ENCODE peak calls at places on chromosome 14, in four cellular contexts. One of them, this sample, is unnamed.
A peak's percentile ranks its signal among the peaks of the same experiment; 100 is the strongest.

GRCh38 chr14:51219473-51220448 is 20.3 kb upstream of the TMX1 start:
- DNase-seq in stimulated activated CD4-positive, alpha-beta T cell treated with anti-CD3 and anti-CD28 coated beads, Interleukin-15, amount 100 ng/mL, for 1 hour: no peak
- DNase-seq in iPS-NIHi11: no peak
- DNase-seq in stimulated activated CD8-positive, alpha-beta memory T cell treated with anti-CD3 and anti-CD28 coated beads, Interleukin-7, amount 100 ng/mL, for 24 hours: no peak
- DNase-seq in this sample: no peak

GRCh38 chr14:77653473-77653872 is 37.0 kb upstream of the SPTLC2 start:
- DNase-seq in iPS-NIHi11: peak; percentile 57
- DNase-seq in stimulated activated CD4-positive, alpha-beta T cell treated with anti-CD3 and anti-CD28 coated beads, Interleukin-15, amount 100 ng/mL, for 1 hour: no peak
- DNase-seq in stimulated activated CD8-positive, alpha-beta memory T cell treated with anti-CD3 and anti-CD28 coated beads, Interleukin-7, amount 100 ng/mL, for 24 hours: no peak
- DNase-seq in this sample: no peak

GRCh38 chr14:97074860-97075259 is 277.7 kb downstream of the VRK1 start:
- DNase-seq in stimulated activated CD8-positive, alpha-beta memory T cell treated with anti-CD3 and anti-CD28 coated beads, Interleukin-7, amount 100 ng/mL, for 24 hours: no peak
- DNase-seq in stimulated activated CD4-positive, alpha-beta T cell treated with anti-CD3 and anti-CD28 coated beads, Interleukin-15, amount 100 ng/mL, for 1 hour: no peak
- DNase-seq in iPS-NIHi11: no peak
- DNase-seq in this sample: no peak

GRCh38 chr14:104795781-104796681 is 483 bp upstream of the AKT1 start:
- DNase-seq in stimulated activated CD4-positive, alpha-beta T cell treated with anti-CD3 and anti-CD28 coated beads, Interleukin-15, amount 100 ng/mL, for 1 hour: peak; percentile 57
- DNase-seq in stimulated activated CD8-positive, alpha-beta memory T cell treated with anti-CD3 and anti-CD28 coated beads, Interleukin-7, amount 100 ng/mL, for 24 hours: no peak
- DNase-seq in iPS-NIHi11: peak; percentile 88
- DNase-seq in this sample: no peak

GRCh38 chr14:74401504-74402241 is 24.3 kb downstream of the SYNDIG1L start:
- DNase-seq in stimulated activated CD8-positive, alpha-beta memory T cell treated with anti-CD3 and anti-CD28 coated beads, Interleukin-7, amount 100 ng/mL, for 24 hours: peak; percentile 18
- DNase-seq in iPS-NIHi11: peak; percentile 68
- DNase-seq in stimulated activated CD4-positive, alpha-beta T cell treated with anti-CD3 and anti-CD28 coated beads, Interleukin-15, amount 100 ng/mL, for 1 hour: peak; percentile 37
- DNase-seq in this sample: peak; percentile 73

GRCh38 chr14:72434856-72435255 is 459.0 kb downstream of the DPF3 start:
- DNase-seq in iPS-NIHi11: no peak
- DNase-seq in stimulated activated CD8-positive, alpha-beta memory T cell treated with anti-CD3 and anti-CD28 coated beads, Interleukin-7, amount 100 ng/mL, for 24 hours: no peak
- DNase-seq in stimulated activated CD4-positive, alpha-beta T cell treated with anti-CD3 and anti-CD28 coated beads, Interleukin-15, amount 100 ng/mL, for 1 hour: no peak
- DNase-seq in this sample: no peak

GRCh38 chr14:45891417-45892080 is 638.5 kb upstream of the MIS18BP1 start:
- DNase-seq in stimulated activated CD8-positive, alpha-beta memory T cell treated with anti-CD3 and anti-CD28 coated beads, Interleukin-7, amount 100 ng/mL, for 24 hours: no peak
- DNase-seq in stimulated activated CD4-positive, alpha-beta T cell treated with anti-CD3 and anti-CD28 coated beads, Interleukin-15, amount 100 ng/mL, for 1 hour: no peak
- DNase-seq in iPS-NIHi11: peak; percentile 50
- DNase-seq in this sample: no peak

GRCh38 chr14:55599250-55599879 is 19.4 kb downstream of the KTN1 start:
- DNase-seq in stimulated activated CD8-positive, alpha-beta memory T cell treated with anti-CD3 and anti-CD28 coated beads, Interleukin-7, amount 100 ng/mL, for 24 hours: no peak
- DNase-seq in stimulated activated CD4-positive, alpha-beta T cell treated with anti-CD3 and anti-CD28 coated beads, Interleukin-15, amount 100 ng/mL, for 1 hour: no peak
- DNase-seq in iPS-NIHi11: no peak
- DNase-seq in this sample: no peak

GRCh38 chr14:43503508-43503907 is 1003.6 kb downstream of the FSCB start:
- DNase-seq in iPS-NIHi11: no peak
- DNase-seq in stimulated activated CD8-positive, alpha-beta memory T cell treated with anti-CD3 and anti-CD28 coated beads, Interleukin-7, amount 100 ng/mL, for 24 hours: no peak
- DNase-seq in stimulated activated CD4-positive, alpha-beta T cell treated with anti-CD3 and anti-CD28 coated beads, Interleukin-15, amount 100 ng/mL, for 1 hour: no peak
- DNase-seq in this sample: no peak

GRCh38 chr14:31881531-31882310 is 195.4 kb upstream of the ARHGAP5 start:
- DNase-seq in iPS-NIHi11: no peak
- DNase-seq in stimulated activated CD4-positive, alpha-beta T cell treated with anti-CD3 and anti-CD28 coated beads, Interleukin-15, amount 100 ng/mL, for 1 hour: no peak
- DNase-seq in stimulated activated CD8-positive, alpha-beta memory T cell treated with anti-CD3 and anti-CD28 coated beads, Interleukin-7, amount 100 ng/mL, for 24 hours: no peak
- DNase-seq in this sample: no peak

GRCh38 chr14:87632796-87633195 is 360.2 kb downstream of the GALC start:
- DNase-seq in iPS-NIHi11: no peak
- DNase-seq in stimulated activated CD8-positive, alpha-beta memory T cell treated with anti-CD3 and anti-CD28 coated beads, Interleukin-7, amount 100 ng/mL, for 24 hours: no peak
- DNase-seq in stimulated activated CD4-positive, alpha-beta T cell treated with anti-CD3 and anti-CD28 coated beads, Interleukin-15, amount 100 ng/mL, for 1 hour: no peak
- DNase-seq in this sample: no peak

GRCh38 chr14:92719890-92720323 is 28.5 kb downstream of the LGMN start:
- DNase-seq in stimulated activated CD4-positive, alpha-beta T cell treated with anti-CD3 and anti-CD28 coated beads, Interleukin-15, amount 100 ng/mL, for 1 hour: no peak
- DNase-seq in stimulated activated CD8-positive, alpha-beta memory T cell treated with anti-CD3 and anti-CD28 coated beads, Interleukin-7, amount 100 ng/mL, for 24 hours: no peak
- DNase-seq in iPS-NIHi11: no peak
- DNase-seq in this sample: no peak

GRCh38 chr14:23485311-23485710 is 15.8 kb downstream of the NGDN start:
- DNase-seq in stimulated activated CD4-positive, alpha-beta T cell treated with anti-CD3 and anti-CD28 coated beads, Interleukin-15, amount 100 ng/mL, for 1 hour: no peak
- DNase-seq in stimulated activated CD8-positive, alpha-beta memory T cell treated with anti-CD3 and anti-CD28 coated beads, Interleukin-7, amount 100 ng/mL, for 24 hours: no peak
- DNase-seq in iPS-NIHi11: no peak
- DNase-seq in this sample: no peak

GRCh38 chr14:80959448-80960006 is 4.1 kb downstream of the TSHR start:
- DNase-seq in iPS-NIHi11: no peak
- DNase-seq in stimulated activated CD4-positive, alpha-beta T cell treated with anti-CD3 and anti-CD28 coated beads, Interleukin-15, amount 100 ng/mL, for 1 hour: no peak
- DNase-seq in stimulated activated CD8-positive, alpha-beta memory T cell treated with anti-CD3 and anti-CD28 coated beads, Interleukin-7, amount 100 ng/mL, for 24 hours: no peak
- DNase-seq in this sample: peak; percentile 54

GRCh38 chr14:36339817-36340216 is 19.4 kb upstream of the MBIP start:
- DNase-seq in stimulated activated CD4-positive, alpha-beta T cell treated with anti-CD3 and anti-CD28 coated beads, Interleukin-15, amount 100 ng/mL, for 1 hour: no peak
- DNase-seq in iPS-NIHi11: no peak
- DNase-seq in stimulated activated CD8-positive, alpha-beta memory T cell treated with anti-CD3 and anti-CD28 coated beads, Interleukin-7, amount 100 ng/mL, for 24 hours: no peak
- DNase-seq in this sample: no peak

GRCh38 chr14:56199095-56199975 is 81.1 kb downstream of the PELI2 start:
- DNase-seq in iPS-NIHi11: no peak
- DNase-seq in stimulated activated CD8-positive, alpha-beta memory T cell treated with anti-CD3 and anti-CD28 coated beads, Interleukin-7, amount 100 ng/mL, for 24 hours: no peak
- DNase-seq in stimulated activated CD4-positive, alpha-beta T cell treated with anti-CD3 and anti-CD28 coated beads, Interleukin-15, amount 100 ng/mL, for 1 hour: no peak
- DNase-seq in this sample: no peak

GRCh38 chr14:29035129-29035528 is 268.5 kb downstream of the FOXG1 start:
- DNase-seq in iPS-NIHi11: no peak
- DNase-seq in stimulated activated CD4-positive, alpha-beta T cell treated with anti-CD3 and anti-CD28 coated beads, Interleukin-15, amount 100 ng/mL, for 1 hour: no peak
- DNase-seq in stimulated activated CD8-positive, alpha-beta memory T cell treated with anti-CD3 and anti-CD28 coated beads, Interleukin-7, amount 100 ng/mL, for 24 hours: no peak
- DNase-seq in this sample: no peak

GRCh38 chr14:63524537-63525155 is 18.5 kb downstream of the PPP2R5E start:
- DNase-seq in iPS-NIHi11: no peak
- DNase-seq in stimulated activated CD4-positive, alpha-beta T cell treated with anti-CD3 and anti-CD28 coated beads, Interleukin-15, amount 100 ng/mL, for 1 hour: no peak
- DNase-seq in stimulated activated CD8-positive, alpha-beta memory T cell treated with anti-CD3 and anti-CD28 coated beads, Interleukin-7, amount 100 ng/mL, for 24 hours: no peak
- DNase-seq in this sample: peak; percentile 53

GRCh38 chr14:102525213-102526143 is 15.9 kb upstream of the ANKRD9 start:
- DNase-seq in stimulated activated CD8-positive, alpha-beta memory T cell treated with anti-CD3 and anti-CD28 coated beads, Interleukin-7, amount 100 ng/mL, for 24 hours: no peak
- DNase-seq in stimulated activated CD4-positive, alpha-beta T cell treated with anti-CD3 and anti-CD28 coated beads, Interleukin-15, amount 100 ng/mL, for 1 hour: no peak
- DNase-seq in iPS-NIHi11: peak; percentile 10
- DNase-seq in this sample: no peak